ENCODE peak calls at places on chromosome 12, in seven cellular contexts. Y is stimulated activated CD4-positive, alpha-beta T cell treated with anti-CD3 and anti-CD28 coated beads, Interleukin-12 subunit alpha, Interleukin-12 subunit beta, amount 100 ng/mL, for 4 hours; R is amniotic stem cell; V is midbrain; M is AG04450; P is dorsolateral prefrontal cortex; D is AG20443. J is an unnamed sample.

GRCh38 chr12:57632898-57633825 is at the start of gene B4GALNT1:
- DNase-seq in D (peak; percentile 92), R (no peak), M (no peak), Y (peak; percentile 70), V (peak; percentile 39), P (no peak), J (peak; percentile 88)

GRCh38 chr12:91262023-91262676 is 79.5 kb upstream of the DCN start:
- DNase-seq in V (no peak), M (no peak), D (no peak), R (no peak), P (no peak), Y (no peak), J (no peak)

GRCh38 chr12:13004368-13004767 is 4.3 kb upstream of the HEBP1 start:
- DNase-seq in M (no peak), D (peak; percentile 34), R (no peak), Y (no peak), P (no peak), V (no peak), J (no peak)

GRCh38 chr12:4272014-4272975 is 1.3 kb upstream of the CCND2 start:
- DNase-seq in P (no peak), M (no peak), D (peak; percentile 48), Y (peak; percentile 85), R (no peak), V (peak; percentile 34), J (peak; percentile 94)

GRCh38 chr12:110137786-110138185 is 13.6 kb downstream of the IFT81 start:
- DNase-seq in M (no peak), Y (no peak), R (no peak), P (no peak), V (no peak), D (no peak), J (no peak)

GRCh38 chr12:25052191-25053020 is 103.5 kb upstream of the BCAT1 start:
- DNase-seq in V (peak; percentile 29), P (no peak), D (no peak), M (no peak), R (no peak), Y (no peak), J (peak; percentile 53)

GRCh38 chr12:83143937-83144336 is 457.2 kb downstream of the TMTC2 start:
- DNase-seq in V (no peak), Y (no peak), M (no peak), D (no peak), P (no peak), R (no peak), J (no peak)

GRCh38 chr12:93776581-93777018 is 99.4 kb downstream of the CRADD start:
- DNase-seq in Y (no peak), V (peak; percentile 51), P (no peak), M (peak; percentile 69), D (peak; percentile 56), R (peak; percentile 42), J (no peak)

GRCh38 chr12:39647383-39647782 is 27.8 kb upstream of the ABCD2 start:
- DNase-seq in D (no peak), V (no peak), M (no peak), Y (no peak), R (no peak), P (no peak), J (no peak)

GRCh38 chr12:69898236-69898635 is 73.2 kb downstream of the MYRFL start:
- DNase-seq in Y (no peak), V (no peak), M (no peak), D (peak; percentile 61), R (no peak), P (no peak), J (no peak)

GRCh38 chr12:90479237-90479636 is 475.7 kb downstream of the CCER1 start:
- DNase-seq in Y (no peak), D (no peak), R (no peak), M (no peak), V (no peak), P (no peak), J (no peak)

GRCh38 chr12:96212456-96213375 is 18.5 kb downstream of the ELK3 start:
- DNase-seq in P (no peak), Y (no peak), R (no peak), M (no peak), V (no peak), D (no peak), J (no peak)

GRCh38 chr12:4047441-4047840 is 174.2 kb upstream of the PARP11 start:
- DNase-seq in P (no peak), R (no peak), Y (no peak), M (no peak), V (no peak), D (no peak), J (no peak)

GRCh38 chr12:95118138-95118787 is 44.8 kb upstream of the NR2C1 start:
- DNase-seq in P (no peak), V (no peak), R (peak; percentile 58), D (peak; percentile 78), M (peak; percentile 61), Y (no peak), J (no peak)

GRCh38 chr12:14843425-14843887 is at the start of gene ART4:
- DNase-seq in R (no peak), V (no peak), Y (no peak), M (no peak), D (no peak), P (no peak), J (no peak)

GRCh38 chr12:3882896-3883564 is 9.8 kb upstream of the PARP11 start:
- DNase-seq in Y (no peak), D (no peak), V (no peak), R (no peak), P (no peak), M (no peak), J (peak; percentile 35)

GRCh38 chr12:33825442-33825841 is 196.9 kb upstream of the ALG10 start:
- DNase-seq in M (no peak), V (no peak), R (no peak), P (no peak), Y (no peak), D (no peak), J (no peak)

GRCh38 chr12:39419471-39419870 is 23.4 kb downstream of the KIF21A start:
- DNase-seq in M (no peak), Y (no peak), D (no peak), R (no peak), V (no peak), P (no peak), J (no peak)

GRCh38 chr12:24711056-24711455 is 237.8 kb downstream of the BCAT1 start:
- DNase-seq in M (no peak), V (no peak), P (no peak), D (no peak), Y (no peak), R (no peak), J (no peak)

GRCh38 chr12:12985817-12986408 is 14.2 kb downstream of the HEBP1 start:
- DNase-seq in D (peak; percentile 47), V (no peak), P (no peak), Y (no peak), R (no peak), M (no peak), J (no peak)

GRCh38 chr12:132296063-132296462 is 33.3 kb downstream of the GALNT9 start:
- DNase-seq in R (no peak), M (no peak), D (no peak), P (no peak), Y (no peak), V (no peak), J (no peak)

GRCh38 chr12:86241600-86241999 is 14.6 kb downstream of the MGAT4C start:
- DNase-seq in V (no peak), R (no peak), M (no peak), Y (no peak), D (no peak), P (no peak), J (no peak)

GRCh38 chr12:92068441-92068840 is 77.2 kb downstream of the BTG1 start:
- DNase-seq in R (no peak), M (no peak), V (no peak), P (no peak), Y (no peak), D (no peak), J (no peak)

GRCh38 chr12:52363111-52363679 is 4.1 kb downstream of the KRT85 start:
- DNase-seq in D (no peak), P (no peak), V (no peak), M (no peak), R (no peak), Y (no peak), J (no peak)

GRCh38 chr12:83823386-83824045 is 1089.1 kb downstream of the SLC6A15 start:
- DNase-seq in M (no peak), P (peak; percentile 55), R (no peak), D (no peak), Y (no peak), V (no peak), J (peak; percentile 21)

GRCh38 chr12:28051516-28052456 is 79.3 kb upstream of the PTHLH start:
- DNase-seq in M (no peak), D (no peak), P (no peak), V (no peak), Y (no peak), R (no peak), J (no peak)

GRCh38 chr12:48184549-48184922 is 1.1 kb downstream of the CCDC184 start:
- DNase-seq in M (no peak), R (no peak), P (no peak), Y (no peak), V (no peak), D (no peak), J (no peak)

J was measured in GM20000.